ENCODE peak calls at places on chromosomes 2 and 18, in five cellular contexts. One of them, this sample, is unnamed.

GRCh38 chr2:96898135-96898505 is 28.2 kb upstream of the SEMA4C start:
- DNase-seq in left lung: peak
- DNase-seq in fibroblast of the aortic adventitia: no peak
- DNase-seq in HL-60: no peak
- DNase-seq in B cell: no peak
- DNase-seq in this sample: no peak

GRCh38 chr2:171824086-171824485 is 70.0 kb downstream of the SLC25A12 start:
- DNase-seq in fibroblast of the aortic adventitia: peak
- DNase-seq in B cell: no peak
- DNase-seq in left lung: no peak
- DNase-seq in HL-60: peak
- DNase-seq in this sample: no peak

GRCh38 chr2:70248810-70249438 is 496 bp upstream of the TIA1 start:
- DNase-seq in B cell: peak
- DNase-seq in left lung: no peak
- DNase-seq in HL-60: peak
- DNase-seq in fibroblast of the aortic adventitia: no peak
- DNase-seq in this sample: no peak

GRCh38 chr2:138486347-138487198 is 15.0 kb upstream of the SPOPL start:
- DNase-seq in HL-60: no peak
- DNase-seq in B cell: no peak
- DNase-seq in fibroblast of the aortic adventitia: peak
- DNase-seq in left lung: no peak
- DNase-seq in this sample: no peak

GRCh38 chr2:31230751-31231150 is 3.2 kb upstream of the EHD3 start:
- DNase-seq in HL-60: no peak
- DNase-seq in left lung: no peak
- DNase-seq in fibroblast of the aortic adventitia: no peak
- DNase-seq in B cell: no peak
- DNase-seq in this sample: no peak

GRCh38 chr2:31239842-31240198 is 5.9 kb downstream of the EHD3 start:
- DNase-seq in fibroblast of the aortic adventitia: peak
- DNase-seq in HL-60: no peak
- DNase-seq in left lung: no peak
- DNase-seq in B cell: no peak
- DNase-seq in this sample: no peak

GRCh38 chr18:76449110-76449453 is 46.0 kb downstream of the ZNF516 start:
- DNase-seq in B cell: no peak
- DNase-seq in fibroblast of the aortic adventitia: no peak
- DNase-seq in HL-60: no peak
- DNase-seq in left lung: no peak
- DNase-seq in this sample: no peak

GRCh38 chr18:77754475-77755044 is 504.9 kb downstream of the GALR1 start:
- DNase-seq in fibroblast of the aortic adventitia: no peak
- DNase-seq in B cell: no peak
- DNase-seq in left lung: no peak
- DNase-seq in HL-60: no peak
- DNase-seq in this sample: no peak

GRCh38 chr2:43199492-43200481 is 26.6 kb downstream of the ZFP36L2 start:
- DNase-seq in HL-60: no peak
- DNase-seq in fibroblast of the aortic adventitia: no peak
- DNase-seq in B cell: no peak
- DNase-seq in left lung: no peak
- DNase-seq in this sample: peak

GRCh38 chr2:168210898-168211570 is 36.4 kb downstream of the STK39 start:
- DNase-seq in B cell: peak
- DNase-seq in HL-60: peak
- DNase-seq in fibroblast of the aortic adventitia: peak
- DNase-seq in left lung: no peak
- DNase-seq in this sample: peak

GRCh38 chr2:46850742-46851141 is 64.9 kb downstream of the MCFD2 start:
- DNase-seq in left lung: no peak
- DNase-seq in fibroblast of the aortic adventitia: peak
- DNase-seq in B cell: no peak
- DNase-seq in HL-60: no peak
- DNase-seq in this sample: peak

GRCh38 chr2:116510117-116510671 is 1304.3 kb upstream of the DDX18 start:
- DNase-seq in B cell: no peak
- DNase-seq in fibroblast of the aortic adventitia: no peak
- DNase-seq in left lung: no peak
- DNase-seq in HL-60: peak
- DNase-seq in this sample: peak

DNA sequence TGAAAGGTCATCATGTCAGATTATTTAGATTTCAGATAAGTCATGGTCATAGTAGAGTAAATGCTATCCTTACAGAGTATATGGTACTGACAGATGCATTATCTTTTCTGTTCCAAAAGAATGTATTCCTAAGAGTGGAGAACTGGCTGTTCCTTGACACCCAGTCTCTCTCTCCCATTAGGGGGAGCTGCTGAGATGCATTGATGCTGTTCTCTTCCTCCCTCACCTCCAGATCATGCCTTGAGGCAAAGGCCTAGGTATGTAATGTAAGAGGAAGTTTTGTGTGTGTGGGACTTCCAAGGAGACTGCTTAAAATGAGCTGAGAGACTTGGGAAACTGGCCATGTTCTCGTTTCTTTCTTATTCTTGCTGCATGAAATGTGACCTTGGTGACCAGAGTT is 979.5 kb upstream of the CELF4 start:
- DNase-seq in left lung: no peak
- DNase-seq in HL-60: peak
- DNase-seq in fibroblast of the aortic adventitia: no peak
- DNase-seq in B cell: no peak
- DNase-seq in this sample: no peak
- TF ChIP-seq CTCF in left lung: no peak
- TF ChIP-seq CTCF in HL-60: peak
- TF ChIP-seq CTCF in fibroblast of the aortic adventitia: no peak
- TF ChIP-seq CTCF in B cell: no peak
- TF ChIP-seq CTCF in this sample: no peak

DNA sequence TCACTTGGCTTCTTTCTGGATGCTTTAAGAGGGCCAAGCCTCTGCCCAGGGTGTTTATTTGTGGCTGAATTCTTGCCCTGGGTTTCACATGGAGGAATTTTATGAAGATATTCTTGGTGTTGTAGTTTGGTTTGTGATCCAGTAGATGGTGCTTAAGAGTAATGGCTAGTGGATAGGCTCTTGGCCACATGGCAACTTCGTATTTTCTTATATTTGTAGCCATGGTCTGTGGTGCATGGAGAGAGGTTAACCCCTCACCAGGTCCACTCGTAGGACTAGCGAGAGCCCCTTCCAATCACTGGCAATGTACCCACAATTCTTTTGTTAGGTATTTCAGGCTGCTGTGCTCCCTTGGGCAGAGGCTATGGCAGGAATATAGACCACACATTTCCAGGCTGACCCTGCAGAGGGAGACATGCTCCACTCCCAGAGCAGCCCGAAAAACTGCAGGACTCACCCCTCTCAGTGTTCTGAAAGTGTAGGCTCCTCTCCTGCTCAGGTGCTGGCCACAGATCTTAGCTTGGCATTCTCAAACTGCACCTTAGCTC is 582.1 kb upstream of the SETBP1 start:
- DNase-seq in fibroblast of the aortic adventitia: peak
- DNase-seq in HL-60: no peak
- DNase-seq in left lung: no peak
- DNase-seq in B cell: peak
- DNase-seq in this sample: no peak
- TF ChIP-seq CTCF in fibroblast of the aortic adventitia: peak
- TF ChIP-seq CTCF in HL-60: no peak
- TF ChIP-seq CTCF in left lung: peak
- TF ChIP-seq CTCF in B cell: no peak
- TF ChIP-seq CTCF in this sample: no peak

DNA sequence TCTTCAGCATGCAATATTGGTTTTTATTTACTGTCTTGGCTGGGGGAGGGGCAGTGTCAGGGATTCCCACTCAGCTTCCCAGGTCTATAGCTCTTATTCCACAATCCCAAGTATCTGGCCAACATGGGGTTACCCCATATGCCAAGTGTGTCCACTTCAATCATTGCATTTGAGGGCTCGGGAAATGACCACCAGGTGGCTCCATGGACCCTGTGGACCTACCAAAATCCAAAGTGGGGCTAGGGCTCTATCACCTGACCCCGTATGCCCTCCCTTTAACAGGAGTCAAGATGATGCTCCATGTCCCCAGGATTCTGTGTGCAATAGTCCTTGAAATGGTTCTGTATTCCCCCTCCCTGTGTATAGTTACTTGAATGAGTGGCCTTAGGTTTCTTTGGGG is 12.1 kb upstream of the TRAF3IP1 start:
- DNase-seq in fibroblast of the aortic adventitia: no peak
- DNase-seq in B cell: no peak
- DNase-seq in HL-60: no peak
- DNase-seq in left lung: peak
- DNase-seq in this sample: no peak
- TF ChIP-seq CTCF in fibroblast of the aortic adventitia: peak
- TF ChIP-seq CTCF in B cell: no peak
- TF ChIP-seq CTCF in HL-60: no peak
- TF ChIP-seq CTCF in left lung: no peak
- TF ChIP-seq CTCF in this sample: no peak

GRCh38 chr2:23633966-23634365 is 249.0 kb downstream of the KLHL29 start:
- DNase-seq in fibroblast of the aortic adventitia: no peak
- DNase-seq in B cell: no peak
- DNase-seq in HL-60: no peak
- DNase-seq in left lung: no peak
- DNase-seq in this sample: no peak

GRCh38 chr2:23637011-23637778 is 252.2 kb downstream of the KLHL29 start:
- DNase-seq in B cell: no peak
- DNase-seq in left lung: no peak
- DNase-seq in fibroblast of the aortic adventitia: peak
- DNase-seq in HL-60: no peak
- DNase-seq in this sample: no peak

GRCh38 chr2:23639406-23639982 is 254.5 kb downstream of the KLHL29 start:
- DNase-seq in B cell: no peak
- DNase-seq in fibroblast of the aortic adventitia: no peak
- DNase-seq in left lung: no peak
- DNase-seq in HL-60: no peak
- DNase-seq in this sample: no peak

GRCh38 chr2:23635666-23636340 is 250.8 kb downstream of the KLHL29 start:
- DNase-seq in B cell: no peak
- DNase-seq in fibroblast of the aortic adventitia: no peak
- DNase-seq in left lung: no peak
- DNase-seq in HL-60: no peak
- DNase-seq in this sample: no peak

GRCh38 chr2:23636412-23636811 is 251.4 kb downstream of the KLHL29 start:
- DNase-seq in left lung: no peak
- DNase-seq in HL-60: no peak
- DNase-seq in fibroblast of the aortic adventitia: peak
- DNase-seq in B cell: no peak
- DNase-seq in this sample: no peak
- TF ChIP-seq CTCF in left lung: no peak
- TF ChIP-seq CTCF in HL-60: no peak
- TF ChIP-seq CTCF in fibroblast of the aortic adventitia: peak
- TF ChIP-seq CTCF in B cell: no peak
- TF ChIP-seq CTCF in this sample: no peak

DNA sequence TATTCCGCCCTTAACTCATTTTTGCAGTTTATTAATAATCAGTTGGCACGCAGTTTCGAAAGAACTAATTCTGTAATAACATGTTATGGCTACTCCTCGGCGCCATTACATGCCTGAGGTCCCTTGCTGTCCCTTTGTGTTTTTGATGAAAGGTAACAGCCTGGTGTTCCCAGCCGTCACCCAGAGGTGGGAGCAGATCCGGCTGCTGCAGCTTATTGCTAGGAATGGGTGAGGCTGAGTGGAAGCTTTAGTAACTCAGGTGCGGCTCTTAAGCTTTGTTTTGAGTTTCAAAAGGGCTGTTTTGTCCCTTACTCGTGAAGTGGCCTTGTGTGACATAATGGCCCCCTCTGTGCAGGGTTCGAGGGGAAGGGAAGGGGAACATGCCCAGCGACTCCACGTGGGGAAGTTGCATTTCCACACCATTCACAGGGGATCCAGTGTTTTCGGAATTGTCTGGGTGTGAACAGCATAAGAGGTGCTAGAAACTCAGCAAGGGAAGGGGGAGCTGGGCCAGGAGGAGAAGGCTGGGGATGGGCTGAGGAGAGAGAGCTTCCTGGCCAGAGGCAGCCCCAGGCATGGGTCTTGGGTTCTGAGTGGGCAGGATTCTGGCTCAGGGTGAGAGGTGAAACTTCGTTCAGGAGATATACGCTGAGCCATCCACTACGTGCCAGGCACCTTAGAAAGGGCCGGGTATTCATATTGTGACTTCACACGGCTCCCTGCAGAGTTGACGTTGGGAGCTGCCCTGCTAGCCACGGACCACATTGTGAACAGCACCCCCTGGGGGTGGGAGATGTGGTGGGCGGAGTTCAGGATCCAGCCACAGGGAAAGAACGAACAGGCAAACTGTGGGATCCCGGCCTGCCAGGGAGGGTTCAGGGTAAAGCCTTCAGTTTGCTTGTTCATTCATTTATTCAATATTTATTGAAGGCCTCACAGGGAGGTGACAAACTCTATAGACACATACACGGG is 84.4 kb downstream of the TGOLN2 start:
- DNase-seq in B cell: no peak
- DNase-seq in fibroblast of the aortic adventitia: no peak
- DNase-seq in HL-60: peak
- DNase-seq in left lung: no peak
- DNase-seq in this sample: no peak
- TF ChIP-seq CTCF in B cell: peak
- TF ChIP-seq CTCF in fibroblast of the aortic adventitia: peak
- TF ChIP-seq CTCF in HL-60: no peak
- TF ChIP-seq CTCF in left lung: peak
- TF ChIP-seq CTCF in this sample: no peak

GRCh38 chr2:233122541-233122940 is 62.4 kb downstream of the INPP5D start:
- DNase-seq in fibroblast of the aortic adventitia: no peak
- DNase-seq in HL-60: no peak
- DNase-seq in B cell: no peak
- DNase-seq in left lung: no peak
- DNase-seq in this sample: no peak

GRCh38 chr2:233120459-233120858 is 60.3 kb downstream of the INPP5D start:
- DNase-seq in B cell: no peak
- DNase-seq in HL-60: no peak
- DNase-seq in fibroblast of the aortic adventitia: no peak
- DNase-seq in left lung: no peak
- DNase-seq in this sample: no peak

GRCh38 chr2:233121856-233122255 is 61.7 kb downstream of the INPP5D start:
- DNase-seq in HL-60: no peak
- DNase-seq in fibroblast of the aortic adventitia: no peak
- DNase-seq in left lung: no peak
- DNase-seq in B cell: no peak
- DNase-seq in this sample: no peak

GRCh38 chr2:233125455-233126065 is 65.4 kb downstream of the INPP5D start:
- DNase-seq in B cell: no peak
- DNase-seq in left lung: no peak
- DNase-seq in HL-60: no peak
- DNase-seq in fibroblast of the aortic adventitia: no peak
- DNase-seq in this sample: no peak

DNA sequence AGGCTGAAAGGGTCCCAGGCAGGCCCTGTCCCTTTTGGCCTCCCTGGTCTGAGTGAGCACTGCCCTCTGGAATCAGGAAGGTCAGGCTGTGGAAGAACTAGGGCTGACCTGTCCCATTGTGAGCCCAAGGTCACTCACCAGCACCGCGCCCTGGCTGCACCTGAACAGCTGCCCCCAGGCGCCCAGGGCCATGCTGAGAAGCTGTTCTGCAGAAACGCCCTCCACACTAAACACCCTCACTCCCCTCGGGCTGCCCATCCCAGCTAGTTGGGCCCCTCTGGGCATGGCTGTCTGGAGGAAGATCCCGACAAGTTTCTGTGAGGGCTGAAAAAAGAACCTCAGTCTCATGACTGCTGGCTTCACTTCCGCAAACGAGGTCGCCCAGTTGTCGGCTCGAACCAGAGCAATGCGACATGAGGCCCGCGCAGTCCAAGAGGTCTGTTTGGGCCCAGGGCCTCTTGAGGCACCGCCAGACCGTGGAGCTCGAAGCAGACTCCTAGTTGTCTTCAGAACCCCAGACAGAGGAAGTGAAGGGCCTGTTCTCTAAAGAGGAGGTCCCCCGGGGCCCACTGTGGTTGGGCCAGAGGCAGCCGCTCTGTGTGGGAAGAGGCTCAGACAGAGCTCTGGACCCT is 64.4 kb downstream of the INPP5D start:
- DNase-seq in B cell: peak
- DNase-seq in HL-60: peak
- DNase-seq in left lung: no peak
- DNase-seq in fibroblast of the aortic adventitia: no peak
- DNase-seq in this sample: no peak
- TF ChIP-seq CTCF in B cell: no peak
- TF ChIP-seq CTCF in HL-60: no peak
- TF ChIP-seq CTCF in left lung: no peak
- TF ChIP-seq CTCF in fibroblast of the aortic adventitia: no peak
- TF ChIP-seq CTCF in this sample: no peak